ENCODE peak calls at places on chromosomes 16 and 17, in five cellular contexts. One of them, this sample, is unnamed. For H3K27me3, the result is how much of the 10 kb centered on the place peaks cover.

GRCh38 chr16:51326131-51326856 is 175.2 kb upstream of the SALL1 start:
- DNase-seq in body of pancreas: no peak
- DNase-seq in prostate gland: no peak
- DNase-seq in cardiac muscle cell: no peak
- DNase-seq in heart left ventricle: no peak
- DNase-seq in this sample: no peak

GRCh38 chr17:75504347-75505151 is 10.8 kb downstream of the CASKIN2 start:
- DNase-seq in cardiac muscle cell: peak
- DNase-seq in heart left ventricle: no peak
- DNase-seq in body of pancreas: peak
- DNase-seq in prostate gland: no peak
- DNase-seq in this sample: peak

GRCh38 chr16:48592839-48593429 is 17.0 kb downstream of the N4BP1 start:
- DNase-seq in heart left ventricle: no peak
- DNase-seq in prostate gland: no peak
- DNase-seq in body of pancreas: no peak
- DNase-seq in cardiac muscle cell: no peak
- DNase-seq in this sample: no peak

GRCh38 chr17:56594528-56595418 is 1.3 kb downstream of the NOG start:
- DNase-seq in body of pancreas: no peak
- DNase-seq in heart left ventricle: no peak
- DNase-seq in cardiac muscle cell: peak
- DNase-seq in prostate gland: no peak
- DNase-seq in this sample: peak

GRCh38 chr16:88356124-88356726 is 26.5 kb upstream of the ZNF469 start:
- DNase-seq in prostate gland: no peak
- DNase-seq in cardiac muscle cell: no peak
- DNase-seq in heart left ventricle: no peak
- DNase-seq in body of pancreas: no peak
- DNase-seq in this sample: no peak

GRCh38 chr17:9401434-9401833 is 174.2 kb downstream of the STX8 start:
- DNase-seq in cardiac muscle cell: peak
- DNase-seq in prostate gland: no peak
- DNase-seq in body of pancreas: no peak
- DNase-seq in heart left ventricle: no peak
- DNase-seq in this sample: no peak

GRCh38 chr17:40319651-40320550 is 10.9 kb downstream of the RARA start:
- DNase-seq in body of pancreas: peak
- DNase-seq in cardiac muscle cell: no peak
- DNase-seq in prostate gland: no peak
- DNase-seq in heart left ventricle: peak
- DNase-seq in this sample: peak

GRCh38 chr16:53159781-53160436 is 105.1 kb downstream of the CHD9 start:
- DNase-seq in body of pancreas: no peak
- DNase-seq in cardiac muscle cell: peak
- DNase-seq in heart left ventricle: no peak
- DNase-seq in prostate gland: no peak
- DNase-seq in this sample: peak

GRCh38 chr17:80272366-80272765 is 11.7 kb downstream of the RNF213 start:
- DNase-seq in prostate gland: no peak
- DNase-seq in heart left ventricle: no peak
- DNase-seq in body of pancreas: no peak
- DNase-seq in cardiac muscle cell: no peak
- DNase-seq in this sample: peak

GRCh38 chr17:78132086-78132676 is 1.6 kb downstream of the TMC8 start:
- DNase-seq in body of pancreas: peak
- DNase-seq in cardiac muscle cell: peak
- DNase-seq in heart left ventricle: no peak
- DNase-seq in prostate gland: peak
- DNase-seq in this sample: peak

GRCh38 chr17:44533533-44534246 is 23.6 kb upstream of the FZD2 start:
- DNase-seq in prostate gland: peak
- DNase-seq in cardiac muscle cell: peak
- DNase-seq in heart left ventricle: peak
- DNase-seq in body of pancreas: peak
- DNase-seq in this sample: peak
- H3K4me3 ChIP-seq in prostate gland: no peak
- H3K4me3 ChIP-seq in cardiac muscle cell: no peak
- H3K4me3 ChIP-seq in heart left ventricle: no peak
- H3K4me3 ChIP-seq in body of pancreas: no peak
- H3K4me3 ChIP-seq in this sample: no peak

DNA sequence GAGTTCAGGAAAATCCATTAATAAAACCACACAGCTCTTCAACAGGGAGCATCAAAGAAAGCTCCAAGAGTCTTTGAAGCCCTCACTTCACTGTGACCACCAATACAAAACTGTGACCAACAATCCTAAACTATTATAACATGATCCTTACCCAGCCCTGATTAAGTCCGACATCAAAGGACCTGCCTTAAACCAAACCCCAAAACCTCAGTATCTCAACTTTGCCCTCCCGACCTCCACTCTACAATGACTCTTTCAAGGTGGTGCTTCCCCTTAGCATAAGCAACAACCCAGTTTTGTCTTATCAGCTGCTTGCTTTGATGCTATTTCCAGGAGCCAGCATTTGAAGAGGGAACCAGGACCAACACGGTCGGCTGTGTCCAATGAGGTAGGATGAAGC is 8.5 kb upstream of the PRSS22 start:
- DNase-seq in cardiac muscle cell: no peak
- DNase-seq in body of pancreas: no peak
- DNase-seq in prostate gland: no peak
- DNase-seq in heart left ventricle: no peak
- DNase-seq in this sample: no peak
- H3K27me3 ChIP-seq in cardiac muscle cell: half or more
- H3K27me3 ChIP-seq in body of pancreas: under half
- H3K27me3 ChIP-seq in prostate gland: under half
- H3K27me3 ChIP-seq in heart left ventricle: under half
- H3K27me3 ChIP-seq in this sample: under half

GRCh38 chr17:55238931-55239297 is 25.8 kb upstream of the HLF start:
- DNase-seq in heart left ventricle: no peak
- DNase-seq in body of pancreas: peak
- DNase-seq in prostate gland: no peak
- DNase-seq in cardiac muscle cell: peak
- DNase-seq in this sample: peak
- H3K4me3 ChIP-seq in heart left ventricle: peak
- H3K4me3 ChIP-seq in body of pancreas: peak
- H3K4me3 ChIP-seq in prostate gland: peak
- H3K4me3 ChIP-seq in cardiac muscle cell: peak
- H3K4me3 ChIP-seq in this sample: peak

GRCh38 chr16:86218479-86219170 is 291.7 kb upstream of the FOXF1 start:
- DNase-seq in body of pancreas: no peak
- DNase-seq in heart left ventricle: no peak
- DNase-seq in prostate gland: no peak
- DNase-seq in cardiac muscle cell: no peak
- DNase-seq in this sample: no peak
- H3K27me3 ChIP-seq in body of pancreas: under half
- H3K27me3 ChIP-seq in heart left ventricle: under half
- H3K27me3 ChIP-seq in prostate gland: under half
- H3K27me3 ChIP-seq in cardiac muscle cell: under half
- H3K27me3 ChIP-seq in this sample: under half